ENCODE peak calls at places on chromosomes 1 and 21, in eight cellular contexts. X is effector memory CD4-positive, alpha-beta T cell; F is spleen; D is cardiac muscle cell; S is right cardiac atrium; G is thoracic aorta; W is neural progenitor cell; U is prostate gland. Z is an unnamed sample. For H3K9me3, the result is how much of the 10 kb centered on the place peaks cover.

GRCh38 chr1:28078680-28079626 is 9.5 kb downstream of the EYA3 start:
- DNase-seq in X (no peak), F (no peak), D (peak), S (no peak), G (no peak), W (no peak), U (no peak), Z (no peak)

GRCh38 chr1:59434336-59434735 is 137.4 kb downstream of the FGGY start:
- DNase-seq in X (no peak), F (no peak), D (no peak), S (no peak), G (no peak), W (no peak), U (no peak), Z (no peak)

GRCh38 chr1:27544818-27545612 is 55.0 kb upstream of the WASF2 start:
- DNase-seq in X (no peak), F (no peak), D (peak), S (peak), G (no peak), W (no peak), U (peak), Z (peak)

GRCh38 chr1:150386546-150387080 is 22.7 kb downstream of the RPRD2 start:
- DNase-seq in X (no peak), F (no peak), D (no peak), S (no peak), G (no peak), W (no peak), U (no peak), Z (no peak)

GRCh38 chr21:17387030-17387617 is 125.7 kb upstream of the CXADR start:
- DNase-seq in X (no peak), F (no peak), D (peak), S (no peak), G (no peak), W (peak), U (peak), Z (peak)

GRCh38 chr1:15152318-15153183 is 996 bp upstream of the TMEM51 start:
- DNase-seq in X (no peak), F (peak), D (peak), S (peak), G (peak), W (peak), U (peak), Z (peak)

GRCh38 chr1:84550826-84551225 is 23.4 kb downstream of the CTBS start:
- DNase-seq in X (no peak), F (no peak), D (peak), S (no peak), G (no peak), W (no peak), U (no peak), Z (no peak)

GRCh38 chr1:19182223-19182622 is 27.8 kb downstream of the UBR4 start:
- DNase-seq in X (no peak), F (no peak), D (no peak), S (no peak), G (no peak), W (no peak), U (no peak), Z (no peak)

GRCh38 chr1:11307837-11308236 is 34.8 kb downstream of the UBIAD1 start:
- DNase-seq in X (no peak), F (no peak), D (peak), S (no peak), G (no peak), W (no peak), U (no peak), Z (no peak)

GRCh38 chr1:4756851-4757580 is 102.6 kb downstream of the AJAP1 start:
- DNase-seq in X (no peak), F (no peak), D (no peak), S (no peak), G (no peak), W (no peak), U (no peak), Z (no peak)
- H3K9me3 ChIP-seq in X (under half), F (under half), D (under half), S (under half), G (under half), W (under half), U (under half), Z (under half)

GRCh38 chr1:76053021-76053420 is 21.5 kb upstream of the ST6GALNAC3 start:
- DNase-seq in X (no peak), F (no peak), D (no peak), S (no peak), G (no peak), W (peak), U (no peak), Z (no peak)
- H3K9me3 ChIP-seq in X (under half), F (under half), D (under half), S (under half), G (under half), W (under half), U (under half), Z (under half)

DNA sequence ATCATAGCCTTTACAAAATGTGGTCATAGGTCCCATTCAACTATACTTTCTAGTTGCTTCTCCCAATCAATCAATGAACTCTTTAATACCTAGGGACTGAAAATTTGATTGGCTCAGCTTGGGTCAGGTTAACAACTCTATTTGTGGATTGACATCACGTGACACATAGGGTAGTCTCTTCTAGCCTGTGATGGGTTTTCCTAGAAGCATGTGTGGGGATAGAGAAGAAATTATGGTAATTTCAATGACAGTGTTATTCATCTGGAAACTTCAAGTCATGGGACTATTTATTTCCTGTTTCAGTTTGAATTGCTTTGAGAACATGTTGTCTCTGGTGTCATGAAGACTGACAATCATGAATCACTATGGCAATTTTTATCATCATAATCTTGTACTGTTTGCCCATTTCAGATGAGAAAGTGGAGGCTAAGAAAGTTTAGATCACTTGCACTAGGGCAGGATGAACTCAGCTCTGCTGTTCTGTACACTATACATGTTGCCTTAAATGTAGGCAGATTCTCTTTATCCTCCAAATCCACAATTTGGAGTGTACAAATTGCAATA is 529.9 kb upstream of the BEND5 start:
- DNase-seq in X (no peak), F (no peak), D (no peak), S (no peak), G (no peak), W (no peak), U (no peak), Z (no peak)
- H3K9me3 ChIP-seq in X (under half), F (under half), D (under half), S (under half), G (under half), W (under half), U (under half), Z (under half)

GRCh38 chr1:152902676-152903075 is 5.7 kb upstream of the IVL start:
- DNase-seq in X (no peak), F (no peak), D (no peak), S (no peak), G (no peak), W (no peak), U (no peak), Z (no peak)

GRCh38 chr1:152901631-152902030 is 6.7 kb upstream of the IVL start:
- DNase-seq in X (no peak), F (no peak), D (no peak), S (no peak), G (no peak), W (no peak), U (no peak), Z (no peak)

GRCh38 chr1:152904688-152905440 is 3.5 kb upstream of the IVL start:
- DNase-seq in X (no peak), F (no peak), D (no peak), S (no peak), G (no peak), W (no peak), U (no peak), Z (no peak)

DNA sequence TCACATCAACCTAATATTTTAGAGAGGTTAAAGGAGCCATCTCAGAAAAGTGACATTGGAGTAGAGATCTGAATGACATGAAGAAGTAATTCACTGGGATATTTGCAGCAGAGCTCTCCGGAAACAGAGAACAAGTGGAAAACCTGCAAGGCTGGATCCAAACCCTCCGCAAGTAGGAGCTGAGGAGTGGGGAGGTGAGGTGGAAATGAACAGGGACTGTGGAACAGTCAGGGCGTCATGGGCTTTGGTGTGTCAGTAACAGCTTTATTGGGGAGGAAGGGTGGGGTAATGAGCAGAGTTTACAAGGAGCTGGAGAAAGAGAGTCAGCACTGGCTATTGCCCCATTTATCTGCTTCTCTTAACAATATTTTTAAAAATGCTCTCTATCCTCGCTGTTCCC is 9.3 kb upstream of the IVL start:
- DNase-seq in X (no peak), F (no peak), D (no peak), S (no peak), G (no peak), W (no peak), U (no peak), Z (no peak)
- H3K9me3 ChIP-seq in X (under half), F (under half), D (under half), S (under half), G (under half), W (under half), U (under half), Z (under half)

DNA sequence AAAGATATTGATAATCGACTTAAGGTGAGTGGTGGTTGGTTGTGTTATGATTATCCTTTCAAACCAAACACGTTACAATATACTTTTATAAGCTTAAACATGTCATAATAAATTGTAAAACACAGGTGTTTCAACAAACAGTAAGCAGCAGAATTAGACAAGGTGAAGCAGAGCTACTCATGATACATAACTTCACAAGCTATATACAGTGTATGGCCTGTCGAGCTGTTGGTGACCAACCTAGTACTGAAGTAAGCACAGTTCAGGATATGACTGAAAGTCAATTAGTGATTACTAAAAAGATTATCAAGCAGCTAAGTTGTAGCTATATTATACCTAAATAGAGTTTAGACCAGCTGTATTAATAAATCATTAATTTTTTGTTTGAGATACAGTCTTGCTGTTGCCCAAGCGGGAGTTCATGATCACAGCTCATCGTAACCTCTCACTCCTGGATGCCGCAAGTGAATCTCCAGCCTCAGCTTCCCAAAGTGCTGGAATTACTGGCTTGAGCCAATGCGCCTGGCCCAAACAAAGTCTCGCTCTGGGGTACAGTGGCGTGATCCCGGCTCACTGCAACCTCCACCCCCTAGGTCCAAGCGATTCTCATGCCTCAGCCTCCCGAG is 148.1 kb downstream of the EIF4G3 start:
- DNase-seq in X (no peak), F (no peak), D (no peak), S (no peak), G (no peak), W (no peak), U (no peak), Z (no peak)
- H3K9me3 ChIP-seq in X (under half), F (under half), D (under half), S (under half), G (under half), W (under half), U (under half), Z (under half)

GRCh38 chr1:181951213-181951612 is 110.3 kb downstream of the ZNF648 start:
- DNase-seq in X (no peak), F (no peak), D (no peak), S (no peak), G (no peak), W (no peak), U (no peak), Z (no peak)

GRCh38 chr1:181949500-181949899 is 112.0 kb downstream of the ZNF648 start:
- DNase-seq in X (no peak), F (no peak), D (no peak), S (no peak), G (no peak), W (no peak), U (no peak), Z (no peak)

GRCh38 chr1:181948372-181948771 is 113.1 kb downstream of the ZNF648 start:
- DNase-seq in X (no peak), F (no peak), D (no peak), S (no peak), G (no peak), W (no peak), U (no peak), Z (no peak)

GRCh38 chr1:181947441-181947840 is 114.1 kb downstream of the ZNF648 start:
- DNase-seq in X (no peak), F (no peak), D (no peak), S (no peak), G (no peak), W (no peak), U (no peak), Z (no peak)
- H3K9me3 ChIP-seq in X (under half), F (under half), D (under half), S (under half), G (under half), W (under half), U (under half), Z (under half)